ENCODE peak calls at places on chromosomes 12 and 14, in nine cellular contexts. Z is germinal center, W is ELR, D is H7, Q is pons, G is left colon, K is NCI-H1417, J is endodermal cell, H is NCI-H1436 treated with DMSO at 0.1 percent for 48 hours. B is an unnamed sample.

GRCh38 chr12:53048033-53048779 is 1.7 kb upstream of the TNS2 start:
- DNase-seq in K (no peak), G (peak), J (peak), H (no peak), D (peak), W (peak), Q (peak), Z (no peak), B (no peak)

GRCh38 chr14:32588448-32589320 is 259.6 kb downstream of the AKAP6 start:
- DNase-seq in W (peak), Q (no peak), H (no peak), J (peak), D (peak), K (peak), G (no peak), Z (peak), B (peak)

GRCh38 chr12:54390668-54391551 is 6.4 kb upstream of the ZNF385A start:
- DNase-seq in W (no peak), G (no peak), J (peak), H (peak), D (peak), Q (no peak), K (peak), Z (peak), B (peak)

GRCh38 chr14:88613552-88614010 is 50.7 kb downstream of the ZC3H14 start:
- DNase-seq in Q (no peak), Z (no peak), H (no peak), J (no peak), D (no peak), W (peak), G (no peak), K (no peak), B (no peak)

GRCh38 chr12:26281320-26281719 is 85.9 kb downstream of the SSPN start:
- DNase-seq in K (no peak), H (no peak), Z (no peak), J (no peak), Q (no peak), W (no peak), G (no peak), D (no peak), B (no peak)

GRCh38 chr12:113684053-113684907 is 212.6 kb upstream of the LHX5 start:
- DNase-seq in H (no peak), J (peak), K (no peak), W (peak), D (peak), Q (no peak), Z (no peak), G (no peak), B (no peak)

GRCh38 chr12:31471061-31471460 is 119.9 kb downstream of the DENND5B start:
- DNase-seq in D (no peak), H (no peak), Z (no peak), G (no peak), J (no peak), K (no peak), Q (no peak), W (no peak), B (no peak)

GRCh38 chr12:29148065-29148957 is 767 bp upstream of the FAR2 start:
- DNase-seq in W (no peak), D (peak), Q (no peak), H (no peak), K (no peak), J (no peak), G (peak), Z (no peak), B (no peak)

GRCh38 chr14:68650403-68650994 is 142.4 kb downstream of the ZFP36L1 start:
- DNase-seq in G (no peak), W (no peak), D (no peak), Q (no peak), Z (no peak), H (no peak), K (no peak), J (peak), B (no peak)

GRCh38 chr14:58690801-58691516 is 53.2 kb downstream of the DACT1 start:
- DNase-seq in J (no peak), Z (no peak), Q (no peak), W (no peak), K (peak), D (no peak), H (no peak), G (peak), B (no peak)

GRCh38 chr12:47378907-47379306 is 299.1 kb upstream of the AMIGO2 start:
- DNase-seq in J (no peak), Z (no peak), H (no peak), W (no peak), D (no peak), Q (no peak), G (no peak), K (no peak), B (no peak)

GRCh38 chr12:89103831-89104230 is 248.5 kb downstream of the DUSP6 start:
- DNase-seq in G (no peak), Z (no peak), W (no peak), J (no peak), Q (no peak), H (no peak), K (no peak), D (no peak), B (no peak)

GRCh38 chr12:75603475-75603874 is 92.1 kb upstream of the KRR1 start:
- DNase-seq in Q (no peak), D (no peak), Z (no peak), J (no peak), W (no peak), G (no peak), K (no peak), H (no peak), B (no peak)

GRCh38 chr14:104734991-104735779 is 11.2 kb downstream of the ADSS1 start:
- DNase-seq in Z (no peak), D (peak), Q (no peak), G (no peak), J (no peak), W (no peak), K (no peak), H (no peak), B (no peak)

GRCh38 chr14:63986789-63987533 is 134.2 kb downstream of the SYNE2 start:
- DNase-seq in Z (no peak), J (no peak), H (peak), D (no peak), Q (no peak), K (peak), W (peak), G (no peak), B (no peak)

GRCh38 chr12:59736786-59737185 is 141.0 kb downstream of the SLC16A7 start:
- DNase-seq in W (peak), Z (no peak), Q (no peak), D (no peak), H (no peak), K (peak), G (no peak), J (peak), B (no peak)

GRCh38 chr12:54890339-54890738 is 36.0 kb downstream of the MUCL1 start:
- DNase-seq in H (no peak), J (no peak), Z (no peak), Q (peak), D (no peak), K (peak), G (no peak), W (no peak), B (no peak)

GRCh38 chr14:64234877-64235651 is 59.1 kb downstream of the ESR2 start:
- DNase-seq in G (no peak), D (no peak), Q (no peak), Z (peak), K (peak), J (peak), W (peak), H (peak), B (peak)

GRCh38 chr12:122646568-122647220 is 56.5 kb downstream of the HCAR2 start:
- DNase-seq in J (no peak), D (no peak), Q (no peak), Z (peak), H (no peak), W (peak), G (no peak), K (no peak), B (peak)

GRCh38 chr14:92794961-92795360 is 856 bp downstream of the GOLGA5 start:
- DNase-seq in Z (no peak), K (no peak), G (no peak), Q (no peak), D (no peak), J (no peak), W (peak), H (no peak), B (no peak)

GRCh38 chr14:50320279-50320678 is 8.2 kb downstream of the DMAC2L start:
- DNase-seq in H (no peak), W (peak), Q (no peak), K (no peak), Z (no peak), D (no peak), G (no peak), J (no peak), B (no peak)

GRCh38 chr12:85872497-85873091 is 1.5 kb upstream of the NTS start:
- DNase-seq in K (peak), J (no peak), G (no peak), Q (peak), Z (peak), D (peak), H (peak), W (peak), B (peak)

GRCh38 chr14:76497550-76498484 is 121.9 kb downstream of the ESRRB start:
- DNase-seq in G (no peak), D (peak), J (peak), W (no peak), H (no peak), K (peak), Z (no peak), Q (no peak), B (peak)

GRCh38 chr12:58081488-58081887 is 140.1 kb downstream of the ATP23 start:
- DNase-seq in H (no peak), W (no peak), G (no peak), K (peak), D (no peak), J (no peak), Z (no peak), Q (no peak), B (no peak)

GRCh38 chr14:101963052-101963451 is 1.3 kb upstream of the DYNC1H1 start:
- DNase-seq in K (no peak), D (no peak), Q (no peak), J (no peak), H (no peak), G (no peak), Z (no peak), W (no peak), B (no peak)

B was measured in OCI-LY7.